ENCODE peak calls at places on chromosomes 6 and 20, in seven cellular contexts. One of them, this sample, is unnamed.

GRCh38 chr6:170143401-170144150 is 147.3 kb downstream of the DLL1 start:
- DNase-seq in neural progenitor cell: no peak
- DNase-seq in lower lobe of right lung: no peak
- DNase-seq in GM12865: no peak
- DNase-seq in effector memory CD4-positive, alpha-beta T cell: no peak
- DNase-seq in CD4-positive, alpha-beta memory T cell: no peak
- DNase-seq in mesendoderm: no peak
- DNase-seq in this sample: no peak

GRCh38 chr20:1867495-1868260 is 27.5 kb upstream of the SIRPA start:
- DNase-seq in mesendoderm: no peak
- DNase-seq in effector memory CD4-positive, alpha-beta T cell: no peak
- DNase-seq in GM12865: no peak
- DNase-seq in neural progenitor cell: no peak
- DNase-seq in CD4-positive, alpha-beta memory T cell: no peak
- DNase-seq in lower lobe of right lung: no peak
- DNase-seq in this sample: no peak

GRCh38 chr6:73585566-73586415 is 65.0 kb upstream of the EEF1A1 start:
- DNase-seq in CD4-positive, alpha-beta memory T cell: peak
- DNase-seq in effector memory CD4-positive, alpha-beta T cell: peak
- DNase-seq in neural progenitor cell: no peak
- DNase-seq in lower lobe of right lung: no peak
- DNase-seq in mesendoderm: peak
- DNase-seq in GM12865: peak
- DNase-seq in this sample: peak

GRCh38 chr6:84645563-84646266 is 118.7 kb downstream of the TBX18 start:
- DNase-seq in lower lobe of right lung: no peak
- DNase-seq in CD4-positive, alpha-beta memory T cell: no peak
- DNase-seq in mesendoderm: no peak
- DNase-seq in GM12865: no peak
- DNase-seq in neural progenitor cell: no peak
- DNase-seq in effector memory CD4-positive, alpha-beta T cell: no peak
- DNase-seq in this sample: no peak

GRCh38 chr6:147071786-147072185 is 132.4 kb upstream of the STXBP5 start:
- DNase-seq in GM12865: no peak
- DNase-seq in CD4-positive, alpha-beta memory T cell: no peak
- DNase-seq in effector memory CD4-positive, alpha-beta T cell: no peak
- DNase-seq in mesendoderm: no peak
- DNase-seq in lower lobe of right lung: no peak
- DNase-seq in neural progenitor cell: no peak
- DNase-seq in this sample: no peak

GRCh38 chr6:7257521-7258230 is 55.3 kb downstream of the SSR1 start:
- DNase-seq in neural progenitor cell: no peak
- DNase-seq in effector memory CD4-positive, alpha-beta T cell: no peak
- DNase-seq in GM12865: no peak
- DNase-seq in lower lobe of right lung: no peak
- DNase-seq in CD4-positive, alpha-beta memory T cell: no peak
- DNase-seq in mesendoderm: no peak
- DNase-seq in this sample: no peak

GRCh38 chr6:1029196-1029595 is 282.7 kb upstream of the FOXQ1 start:
- DNase-seq in GM12865: no peak
- DNase-seq in CD4-positive, alpha-beta memory T cell: no peak
- DNase-seq in mesendoderm: no peak
- DNase-seq in lower lobe of right lung: no peak
- DNase-seq in effector memory CD4-positive, alpha-beta T cell: no peak
- DNase-seq in neural progenitor cell: no peak
- DNase-seq in this sample: no peak

GRCh38 chr20:15342987-15343639 is 1005.7 kb upstream of the FLRT3 start:
- DNase-seq in GM12865: no peak
- DNase-seq in effector memory CD4-positive, alpha-beta T cell: no peak
- DNase-seq in CD4-positive, alpha-beta memory T cell: no peak
- DNase-seq in lower lobe of right lung: no peak
- DNase-seq in mesendoderm: no peak
- DNase-seq in neural progenitor cell: no peak
- DNase-seq in this sample: no peak

GRCh38 chr6:79461205-79461604 is 76.0 kb downstream of the LCA5 start:
- DNase-seq in mesendoderm: no peak
- DNase-seq in neural progenitor cell: no peak
- DNase-seq in GM12865: no peak
- DNase-seq in CD4-positive, alpha-beta memory T cell: no peak
- DNase-seq in lower lobe of right lung: no peak
- DNase-seq in effector memory CD4-positive, alpha-beta T cell: no peak
- DNase-seq in this sample: no peak

GRCh38 chr6:32177182-32177787 is 920 bp upstream of the RNF5 start:
- DNase-seq in effector memory CD4-positive, alpha-beta T cell: no peak
- DNase-seq in mesendoderm: no peak
- DNase-seq in GM12865: peak
- DNase-seq in lower lobe of right lung: no peak
- DNase-seq in neural progenitor cell: peak
- DNase-seq in CD4-positive, alpha-beta memory T cell: no peak
- DNase-seq in this sample: peak

GRCh38 chr6:163945813-163946212 is 531.3 kb downstream of the QKI start:
- DNase-seq in effector memory CD4-positive, alpha-beta T cell: no peak
- DNase-seq in GM12865: no peak
- DNase-seq in CD4-positive, alpha-beta memory T cell: no peak
- DNase-seq in neural progenitor cell: no peak
- DNase-seq in lower lobe of right lung: no peak
- DNase-seq in mesendoderm: no peak
- DNase-seq in this sample: no peak

GRCh38 chr6:132812255-132812732 is 2.1 kb upstream of the RPS12 start:
- DNase-seq in neural progenitor cell: peak
- DNase-seq in lower lobe of right lung: no peak
- DNase-seq in effector memory CD4-positive, alpha-beta T cell: no peak
- DNase-seq in mesendoderm: no peak
- DNase-seq in GM12865: peak
- DNase-seq in CD4-positive, alpha-beta memory T cell: peak
- DNase-seq in this sample: peak

GRCh38 chr6:132661906-132662305 is 2.9 kb upstream of the TAAR1 start:
- DNase-seq in neural progenitor cell: no peak
- DNase-seq in CD4-positive, alpha-beta memory T cell: no peak
- DNase-seq in mesendoderm: no peak
- DNase-seq in effector memory CD4-positive, alpha-beta T cell: no peak
- DNase-seq in lower lobe of right lung: no peak
- DNase-seq in GM12865: no peak
- DNase-seq in this sample: no peak

GRCh38 chr20:23679448-23680092 is 9.3 kb downstream of the CST4 start:
- DNase-seq in lower lobe of right lung: no peak
- DNase-seq in effector memory CD4-positive, alpha-beta T cell: no peak
- DNase-seq in CD4-positive, alpha-beta memory T cell: no peak
- DNase-seq in mesendoderm: no peak
- DNase-seq in neural progenitor cell: no peak
- DNase-seq in GM12865: no peak
- DNase-seq in this sample: no peak

GRCh38 chr20:62368629-62369507 is 1.8 kb upstream of the LAMA5 start:
- DNase-seq in effector memory CD4-positive, alpha-beta T cell: no peak
- DNase-seq in GM12865: no peak
- DNase-seq in mesendoderm: peak
- DNase-seq in neural progenitor cell: peak
- DNase-seq in lower lobe of right lung: no peak
- DNase-seq in CD4-positive, alpha-beta memory T cell: no peak
- DNase-seq in this sample: peak
- H3K4me3 ChIP-seq in effector memory CD4-positive, alpha-beta T cell: no peak
- H3K4me3 ChIP-seq in GM12865: no peak
- H3K4me3 ChIP-seq in mesendoderm: no peak
- H3K4me3 ChIP-seq in neural progenitor cell: peak
- H3K4me3 ChIP-seq in lower lobe of right lung: peak
- H3K4me3 ChIP-seq in CD4-positive, alpha-beta memory T cell: no peak
- H3K4me3 ChIP-seq in this sample: no peak

GRCh38 chr6:130034815-130035146 is 16.4 kb downstream of the L3MBTL3 start:
- DNase-seq in lower lobe of right lung: no peak
- DNase-seq in CD4-positive, alpha-beta memory T cell: no peak
- DNase-seq in neural progenitor cell: no peak
- DNase-seq in mesendoderm: no peak
- DNase-seq in effector memory CD4-positive, alpha-beta T cell: no peak
- DNase-seq in GM12865: no peak
- DNase-seq in this sample: no peak

GRCh38 chr6:130032758-130033323 is 14.5 kb downstream of the L3MBTL3 start:
- DNase-seq in GM12865: no peak
- DNase-seq in lower lobe of right lung: no peak
- DNase-seq in mesendoderm: no peak
- DNase-seq in CD4-positive, alpha-beta memory T cell: no peak
- DNase-seq in effector memory CD4-positive, alpha-beta T cell: no peak
- DNase-seq in neural progenitor cell: no peak
- DNase-seq in this sample: no peak

GRCh38 chr6:130037207-130037811 is 18.9 kb downstream of the L3MBTL3 start:
- DNase-seq in effector memory CD4-positive, alpha-beta T cell: no peak
- DNase-seq in CD4-positive, alpha-beta memory T cell: peak
- DNase-seq in lower lobe of right lung: no peak
- DNase-seq in mesendoderm: no peak
- DNase-seq in neural progenitor cell: no peak
- DNase-seq in GM12865: no peak
- DNase-seq in this sample: no peak

GRCh38 chr6:130035211-130035610 is 16.8 kb downstream of the L3MBTL3 start:
- DNase-seq in effector memory CD4-positive, alpha-beta T cell: no peak
- DNase-seq in neural progenitor cell: no peak
- DNase-seq in mesendoderm: no peak
- DNase-seq in CD4-positive, alpha-beta memory T cell: no peak
- DNase-seq in GM12865: no peak
- DNase-seq in lower lobe of right lung: no peak
- DNase-seq in this sample: no peak

DNA sequence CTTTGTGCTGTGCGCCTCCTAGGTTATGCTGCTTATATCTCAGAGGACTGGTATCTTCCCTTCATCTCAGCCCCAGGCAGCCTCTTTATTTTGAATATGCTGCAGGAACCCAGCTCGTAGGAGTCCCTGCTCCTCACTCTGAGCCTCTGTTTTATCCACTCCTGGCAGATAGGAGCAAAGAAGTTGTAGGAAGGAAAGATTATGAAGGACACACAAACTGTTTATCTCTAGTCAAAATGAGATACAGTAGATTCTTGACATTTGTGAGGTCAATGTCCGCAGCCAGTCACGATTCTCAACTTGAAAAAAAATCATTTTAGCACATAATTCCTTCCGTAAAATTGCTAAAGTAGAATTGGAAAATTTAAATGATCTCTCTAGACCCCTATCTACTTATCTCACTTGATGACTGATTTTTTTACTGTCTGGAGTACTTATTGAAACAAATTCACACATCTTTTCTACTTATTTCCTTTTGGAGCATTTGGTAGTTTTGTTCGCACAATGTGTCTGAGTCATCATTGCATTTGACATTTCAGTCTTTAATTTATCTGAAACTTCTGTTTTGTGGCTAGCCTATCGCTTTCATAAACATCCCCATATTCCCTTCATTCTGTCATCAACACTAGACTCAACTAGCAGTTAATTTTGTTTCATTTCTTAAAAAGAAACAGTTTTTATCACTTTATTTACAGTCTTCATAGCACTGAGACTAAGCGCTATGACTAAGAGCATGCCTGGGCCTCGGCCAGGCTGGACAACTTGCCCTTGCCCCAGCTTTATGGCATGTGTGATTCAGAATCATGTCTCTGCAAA is 15.8 kb downstream of the L3MBTL3 start:
- DNase-seq in GM12865: no peak
- DNase-seq in lower lobe of right lung: no peak
- DNase-seq in neural progenitor cell: no peak
- DNase-seq in effector memory CD4-positive, alpha-beta T cell: no peak
- DNase-seq in mesendoderm: no peak
- DNase-seq in CD4-positive, alpha-beta memory T cell: no peak
- DNase-seq in this sample: peak
- H3K4me3 ChIP-seq in GM12865: no peak
- H3K4me3 ChIP-seq in lower lobe of right lung: no peak
- H3K4me3 ChIP-seq in neural progenitor cell: no peak
- H3K4me3 ChIP-seq in effector memory CD4-positive, alpha-beta T cell: no peak
- H3K4me3 ChIP-seq in mesendoderm: no peak
- H3K4me3 ChIP-seq in CD4-positive, alpha-beta memory T cell: no peak
- H3K4me3 ChIP-seq in this sample: no peak

GRCh38 chr6:165458134-165458533 is 148.7 kb upstream of the C6orf118 start:
- DNase-seq in effector memory CD4-positive, alpha-beta T cell: no peak
- DNase-seq in GM12865: no peak
- DNase-seq in mesendoderm: peak
- DNase-seq in CD4-positive, alpha-beta memory T cell: no peak
- DNase-seq in lower lobe of right lung: no peak
- DNase-seq in neural progenitor cell: peak
- DNase-seq in this sample: no peak
- H3K4me3 ChIP-seq in effector memory CD4-positive, alpha-beta T cell: no peak
- H3K4me3 ChIP-seq in GM12865: no peak
- H3K4me3 ChIP-seq in mesendoderm: no peak
- H3K4me3 ChIP-seq in CD4-positive, alpha-beta memory T cell: no peak
- H3K4me3 ChIP-seq in lower lobe of right lung: no peak
- H3K4me3 ChIP-seq in neural progenitor cell: no peak
- H3K4me3 ChIP-seq in this sample: no peak

DNA sequence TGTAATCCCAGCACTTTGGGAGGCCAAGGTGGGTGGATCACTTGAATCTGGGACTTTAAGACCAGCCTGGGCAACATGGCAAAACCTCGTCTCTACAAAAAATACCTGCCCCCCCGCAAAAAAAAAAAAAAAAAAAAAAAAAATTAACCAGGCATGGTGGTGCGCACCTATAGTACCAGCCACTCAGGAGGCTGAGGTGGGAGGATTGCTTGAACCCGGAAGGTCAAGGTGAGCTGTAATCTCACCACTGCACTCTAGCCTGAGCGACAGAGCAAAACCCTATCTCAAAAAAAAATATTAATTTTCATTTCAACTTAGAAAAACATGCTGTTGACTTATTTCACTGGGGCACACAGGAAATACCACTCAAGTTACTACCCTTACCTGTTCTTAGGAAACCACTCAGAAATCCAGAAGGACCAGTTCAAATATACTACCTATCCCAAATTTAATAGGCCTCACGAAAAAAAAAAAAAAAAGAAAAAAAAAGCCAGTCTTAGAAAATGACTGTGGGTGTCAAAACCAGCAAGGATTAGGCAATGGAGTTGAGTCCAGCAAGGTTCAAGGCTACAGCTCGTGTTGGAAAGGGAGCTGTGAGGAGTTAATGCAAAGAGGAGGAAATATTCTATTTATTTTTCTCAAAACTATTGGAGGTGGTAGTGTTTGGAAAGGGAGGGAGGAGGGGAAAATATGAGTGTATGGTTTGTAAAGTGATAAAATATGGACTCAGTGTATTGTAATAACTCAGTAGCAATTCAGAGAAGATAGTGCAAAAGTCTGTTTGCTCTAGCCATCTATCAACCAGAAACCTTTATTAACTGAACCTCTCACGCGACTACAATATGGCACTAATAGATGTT is 33.9 kb upstream of the PIM1 start:
- DNase-seq in mesendoderm: no peak
- DNase-seq in effector memory CD4-positive, alpha-beta T cell: no peak
- DNase-seq in neural progenitor cell: no peak
- DNase-seq in GM12865: no peak
- DNase-seq in lower lobe of right lung: no peak
- DNase-seq in CD4-positive, alpha-beta memory T cell: no peak
- DNase-seq in this sample: peak
- H3K4me3 ChIP-seq in mesendoderm: no peak
- H3K4me3 ChIP-seq in effector memory CD4-positive, alpha-beta T cell: no peak
- H3K4me3 ChIP-seq in neural progenitor cell: peak
- H3K4me3 ChIP-seq in GM12865: no peak
- H3K4me3 ChIP-seq in lower lobe of right lung: no peak
- H3K4me3 ChIP-seq in CD4-positive, alpha-beta memory T cell: no peak
- H3K4me3 ChIP-seq in this sample: no peak

GRCh38 chr20:18223399-18223798 is 64.9 kb upstream of the ZNF133 start:
- DNase-seq in effector memory CD4-positive, alpha-beta T cell: no peak
- DNase-seq in CD4-positive, alpha-beta memory T cell: no peak
- DNase-seq in mesendoderm: peak
- DNase-seq in GM12865: no peak
- DNase-seq in lower lobe of right lung: no peak
- DNase-seq in neural progenitor cell: no peak
- DNase-seq in this sample: peak

GRCh38 chr20:18225652-18226051 is 62.7 kb upstream of the ZNF133 start:
- DNase-seq in effector memory CD4-positive, alpha-beta T cell: no peak
- DNase-seq in neural progenitor cell: no peak
- DNase-seq in GM12865: no peak
- DNase-seq in mesendoderm: no peak
- DNase-seq in CD4-positive, alpha-beta memory T cell: no peak
- DNase-seq in lower lobe of right lung: no peak
- DNase-seq in this sample: no peak

GRCh38 chr20:18224968-18225568 is 63.3 kb upstream of the ZNF133 start:
- DNase-seq in GM12865: no peak
- DNase-seq in CD4-positive, alpha-beta memory T cell: no peak
- DNase-seq in effector memory CD4-positive, alpha-beta T cell: no peak
- DNase-seq in mesendoderm: peak
- DNase-seq in neural progenitor cell: peak
- DNase-seq in lower lobe of right lung: no peak
- DNase-seq in this sample: peak
- H3K4me3 ChIP-seq in GM12865: no peak
- H3K4me3 ChIP-seq in CD4-positive, alpha-beta memory T cell: no peak
- H3K4me3 ChIP-seq in effector memory CD4-positive, alpha-beta T cell: no peak
- H3K4me3 ChIP-seq in mesendoderm: no peak
- H3K4me3 ChIP-seq in neural progenitor cell: no peak
- H3K4me3 ChIP-seq in lower lobe of right lung: no peak
- H3K4me3 ChIP-seq in this sample: no peak

This sample was measured in hepatocyte.